ENCODE peak calls at places on chromosomes 13 and 19, in ten cellular contexts. K is A549, A is heart left ventricle, E is tibial nerve, M is suprapubic skin, Q is right lobe of liver, Y is HepG2, I is Peyer's patch, W is breast epithelium, F is gastrocnemius medialis. P is an unnamed sample.

GRCh38 chr13:30006246-30006645 is 155.8 kb upstream of the UBL3 start:
- DNase-seq in Q (no peak), W (no peak), F (no peak), M (no peak), A (no peak), I (no peak), K (no peak), Y (no peak), E (no peak), P (no peak)

GRCh38 chr19:41298327-41298964 is 11.5 kb upstream of the CCDC97 start:
- DNase-seq in K (no peak), Q (no peak), Y (no peak), M (no peak), A (peak), I (peak), F (peak), W (peak), E (peak), P (peak)

GRCh38 chr19:14434543-14435319 is 1.6 kb downstream of the PKN1 start:
- DNase-seq in M (no peak), A (peak), Q (peak), I (peak), W (no peak), F (peak), E (no peak), Y (peak), K (no peak), P (peak)

GRCh38 chr19:55147408-55148251 is 1.4 kb downstream of the TNNT1 start:
- DNase-seq in F (peak), W (no peak), M (no peak), Y (no peak), I (no peak), Q (no peak), A (no peak), K (no peak), E (no peak), P (no peak)

GRCh38 chr13:28137556-28137955 is 789 bp upstream of the PAN3 start:
- DNase-seq in E (no peak), Y (no peak), W (no peak), M (no peak), A (no peak), F (no peak), Q (no peak), I (no peak), K (no peak), P (no peak)

GRCh38 chr19:1311543-1312091 is 25.9 kb downstream of the EFNA2 start:
- DNase-seq in I (no peak), F (no peak), M (no peak), Y (no peak), K (no peak), Q (no peak), E (no peak), A (no peak), W (no peak), P (no peak)

GRCh38 chr13:24540236-24541126 is 27.9 kb upstream of the PARP4 start:
- DNase-seq in K (peak), F (no peak), I (no peak), W (no peak), Q (peak), A (no peak), M (no peak), E (no peak), Y (peak), P (no peak)

GRCh38 chr13:77333521-77334083 is 6.7 kb upstream of the MYCBP2 start:
- DNase-seq in Q (no peak), Y (no peak), I (no peak), A (no peak), K (no peak), M (no peak), F (no peak), W (no peak), E (no peak), P (no peak)

GRCh38 chr13:51453308-51453958 is 597 bp upstream of the INTS6 start:
- DNase-seq in F (peak), Q (no peak), I (peak), A (peak), Y (peak), M (peak), E (peak), K (peak), W (peak), P (peak)

GRCh38 chr19:43362179-43362578 is 8.7 kb downstream of the CD177 start:
- DNase-seq in K (no peak), A (no peak), Q (no peak), Y (no peak), M (no peak), F (no peak), E (no peak), I (no peak), W (no peak), P (no peak)

GRCh38 chr19:38719761-38720558 is 24.3 kb downstream of the CAPN12 start:
- DNase-seq in K (no peak), A (no peak), F (no peak), Y (no peak), I (no peak), W (no peak), Q (no peak), M (no peak), E (no peak), P (no peak)

GRCh38 chr19:38721496-38721895 is 22.8 kb downstream of the CAPN12 start:
- DNase-seq in W (no peak), Y (no peak), I (no peak), E (no peak), K (no peak), A (no peak), M (no peak), F (no peak), Q (no peak), P (no peak)

GRCh38 chr19:38718747-38719543 is 25.3 kb downstream of the CAPN12 start:
- DNase-seq in Q (no peak), M (no peak), I (no peak), E (no peak), F (no peak), Y (no peak), W (no peak), A (peak), K (no peak), P (no peak)

GRCh38 chr19:38721977-38722773 is 22.1 kb downstream of the CAPN12 start:
- DNase-seq in K (no peak), Y (peak), I (no peak), Q (no peak), E (peak), W (no peak), F (no peak), A (peak), M (no peak), P (no peak)

DNA sequence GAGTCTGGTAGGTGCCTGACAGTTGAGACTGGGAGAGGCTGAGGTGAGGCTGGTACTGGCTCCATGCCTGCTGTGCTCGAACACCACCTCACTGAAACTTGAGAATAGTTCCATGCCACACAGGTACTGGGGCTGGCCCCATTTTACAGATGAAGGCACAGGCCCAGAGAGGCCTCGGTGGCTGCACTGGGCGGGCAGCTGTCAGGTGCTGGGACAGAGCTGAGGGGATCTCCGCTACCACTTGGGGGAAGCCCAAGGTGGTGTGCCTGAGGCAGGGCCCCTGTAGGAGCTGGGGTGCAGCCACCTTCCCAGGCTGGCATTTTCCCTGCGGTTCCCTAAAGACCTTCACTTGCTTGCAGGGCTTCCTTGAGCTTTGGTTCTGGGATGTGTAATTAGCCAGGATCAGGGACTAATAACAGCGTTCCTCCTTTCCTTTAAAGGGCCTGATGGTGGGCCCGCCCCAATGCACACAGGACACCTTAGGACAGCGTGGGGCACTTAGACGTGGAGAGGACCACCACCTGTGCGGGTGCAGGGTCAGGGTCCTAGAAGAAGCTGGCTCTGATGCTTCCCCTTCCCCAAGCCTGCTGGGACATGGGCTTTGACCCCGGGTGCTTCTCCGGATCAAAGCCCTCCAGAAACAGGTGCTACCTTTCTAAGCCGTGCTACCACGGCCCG is 23.6 kb downstream of the CAPN12 start:
- DNase-seq in Q (no peak), F (no peak), E (no peak), K (no peak), A (no peak), Y (no peak), I (no peak), W (no peak), M (no peak), P (no peak)
- H3K27ac ChIP-seq in Q (no peak), F (peak), E (peak), K (no peak), A (peak), Y (peak), I (no peak), W (peak), M (peak), P (peak)

DNA sequence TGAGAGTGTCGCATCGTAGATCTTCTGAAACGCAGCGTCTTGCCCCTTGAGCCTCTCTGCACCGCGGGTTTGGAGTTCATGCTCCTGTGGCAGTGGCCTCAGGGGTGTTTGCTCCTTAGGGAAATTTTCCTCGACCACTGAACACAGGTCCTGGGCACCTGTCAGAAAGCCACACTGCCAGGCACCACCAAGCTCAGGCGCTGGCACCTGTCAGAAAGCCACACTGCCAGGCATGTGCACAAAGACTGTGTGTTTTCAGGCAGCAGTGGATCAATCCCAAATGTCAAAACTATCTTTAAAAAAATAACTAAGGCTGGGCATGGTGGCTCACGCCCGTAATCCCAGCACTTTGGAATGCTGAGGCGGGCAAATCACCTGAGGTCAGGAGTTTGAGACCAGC is 87.1 kb downstream of the ATP11A start:
- DNase-seq in A (no peak), M (peak), Q (no peak), Y (no peak), K (no peak), E (no peak), F (no peak), I (peak), W (no peak), P (no peak)
- TF ChIP-seq POLR2A in A (no peak), M (no peak), Q (no peak), Y (no peak), K (no peak), E (no peak), F (no peak), I (no peak), W (no peak), P (no peak)

GRCh38 chr13:32316476-32316875 is 1.2 kb downstream of the BRCA2 start:
- DNase-seq in Y (no peak), Q (no peak), M (no peak), I (no peak), A (no peak), K (no peak), W (no peak), E (no peak), F (no peak), P (no peak)
- H3K27ac ChIP-seq in Y (peak), Q (peak), M (peak), I (peak), A (peak), K (peak), W (no peak), E (no peak), F (no peak), P (peak)

GRCh38 chr13:110133425-110134235 is 173.3 kb downstream of the COL4A1 start:
- DNase-seq in K (no peak), E (no peak), I (no peak), M (no peak), Y (no peak), W (no peak), A (no peak), Q (no peak), F (no peak), P (no peak)

GRCh38 chr13:110134801-110135200 is 172.2 kb downstream of the COL4A1 start:
- DNase-seq in Q (no peak), I (no peak), A (peak), Y (no peak), F (peak), W (no peak), M (no peak), K (no peak), E (no peak), P (no peak)

GRCh38 chr13:110130431-110130830 is 176.5 kb downstream of the COL4A1 start:
- DNase-seq in W (no peak), F (no peak), M (no peak), A (no peak), K (no peak), I (no peak), Q (no peak), Y (no peak), E (no peak), P (no peak)

GRCh38 chr13:110131424-110131823 is 175.5 kb downstream of the COL4A1 start:
- DNase-seq in F (no peak), M (no peak), Q (no peak), W (no peak), I (peak), Y (no peak), A (no peak), K (no peak), E (no peak), P (no peak)

GRCh38 chr13:110132178-110132975 is 174.6 kb downstream of the COL4A1 start:
- DNase-seq in E (no peak), I (no peak), Y (no peak), M (no peak), W (no peak), F (no peak), K (no peak), Q (no peak), A (no peak), P (no peak)
- TF ChIP-seq POLR2A in E (no peak), I (no peak), Y (no peak), M (no peak), W (no peak), F (no peak), K (no peak), Q (no peak), A (no peak), P (no peak)

GRCh38 chr19:16091546-16092475 is 15.5 kb downstream of the TPM4 start:
- DNase-seq in K (no peak), Q (no peak), Y (no peak), A (no peak), I (no peak), M (no peak), F (no peak), W (no peak), E (no peak), P (no peak)

GRCh38 chr19:16088985-16089846 is 12.9 kb downstream of the TPM4 start:
- DNase-seq in A (no peak), M (no peak), F (no peak), Y (peak), E (no peak), Q (no peak), K (no peak), I (no peak), W (no peak), P (no peak)

GRCh38 chr19:16087940-16088339 is 11.6 kb downstream of the TPM4 start:
- DNase-seq in Y (no peak), F (no peak), Q (no peak), E (no peak), M (no peak), A (no peak), W (no peak), K (no peak), I (no peak), P (no peak)

GRCh38 chr19:16085115-16085514 is 8.8 kb downstream of the TPM4 start:
- DNase-seq in Q (no peak), K (no peak), A (no peak), E (no peak), M (no peak), Y (no peak), I (no peak), W (no peak), F (no peak), P (no peak)

DNA sequence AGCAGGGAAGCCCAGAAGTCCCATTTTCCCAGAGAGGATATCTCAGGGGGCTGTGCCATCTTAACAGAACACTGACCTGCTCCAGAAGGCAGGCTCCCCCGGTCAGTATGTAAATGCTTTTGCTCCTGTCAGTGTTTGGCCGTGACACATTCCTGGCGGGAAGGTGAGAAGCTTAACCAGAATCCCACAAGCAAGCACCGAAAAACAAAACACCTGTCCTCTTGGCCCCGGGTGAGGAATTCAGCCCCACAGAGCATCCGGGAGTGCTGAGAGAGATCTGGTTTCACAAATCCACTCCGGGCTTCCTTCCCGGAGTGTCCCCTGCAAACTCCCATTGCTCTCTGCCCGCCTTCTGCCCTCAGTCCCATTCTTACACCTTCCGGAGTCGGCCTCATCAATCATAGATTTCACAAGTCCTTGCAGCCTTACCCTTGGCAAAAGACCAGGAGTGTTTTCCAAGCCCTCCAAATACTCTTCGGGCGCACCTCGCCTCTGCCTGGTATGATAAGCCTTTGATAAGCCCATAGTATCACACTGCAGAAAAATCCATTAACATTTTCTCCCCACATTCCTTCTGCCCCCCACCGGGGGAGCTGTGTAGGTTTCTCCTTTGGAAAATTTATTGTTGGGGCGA is 12.2 kb downstream of the TPM4 start:
- DNase-seq in M (no peak), E (no peak), F (no peak), A (no peak), Y (no peak), Q (no peak), W (no peak), K (no peak), I (no peak), P (no peak)
- H3K27ac ChIP-seq in M (no peak), E (peak), F (no peak), A (no peak), Y (peak), Q (no peak), W (peak), K (peak), I (peak), P (peak)

DNA sequence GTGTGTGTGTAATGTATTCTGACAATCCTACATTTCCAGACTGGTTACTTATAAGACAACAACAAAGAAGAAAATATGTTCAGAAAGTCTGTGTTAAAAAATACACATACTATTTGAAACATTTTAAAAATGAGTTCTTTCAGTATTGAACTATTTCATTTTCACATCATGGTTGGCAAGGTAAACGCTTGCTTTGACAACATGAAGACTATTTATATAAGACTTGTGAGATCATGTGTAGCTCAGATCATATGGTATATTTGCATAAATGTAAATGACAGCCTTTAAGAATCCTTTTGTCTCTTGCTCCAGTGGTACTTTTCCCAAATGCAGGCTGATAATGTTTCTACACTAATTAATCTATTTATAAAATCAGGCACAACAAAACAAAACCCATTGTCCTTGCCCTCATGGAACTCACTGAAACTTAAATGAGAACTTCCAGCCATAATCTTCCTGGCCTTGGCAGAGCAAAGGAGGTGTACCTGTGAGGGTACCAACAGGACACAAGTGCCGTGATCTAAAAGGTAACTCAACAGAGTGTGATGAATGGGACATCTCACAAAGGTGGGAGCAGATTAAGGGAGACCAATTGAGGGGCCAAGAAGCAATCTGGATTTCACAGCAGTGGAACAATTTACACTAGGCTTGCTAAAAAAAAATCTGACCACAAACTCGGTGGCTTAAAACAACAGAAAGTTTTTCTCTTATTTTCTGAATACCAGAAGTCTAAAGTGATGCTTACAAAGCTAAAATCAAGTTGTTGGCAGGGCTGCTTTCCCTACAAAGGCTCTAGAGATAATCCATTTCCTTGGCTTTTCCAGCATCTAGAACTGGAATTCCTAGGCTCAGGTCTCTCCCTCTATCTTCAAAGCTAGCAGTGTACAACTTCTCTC is 348.9 kb downstream of the TBC1D4 start:
- DNase-seq in I (no peak), E (no peak), W (no peak), F (no peak), Q (no peak), M (no peak), K (no peak), Y (no peak), A (no peak), P (no peak)
- TF ChIP-seq POLR2A in I (no peak), E (no peak), W (no peak), F (no peak), Q (no peak), M (no peak), K (no peak), Y (no peak), A (no peak), P (no peak)

DNA sequence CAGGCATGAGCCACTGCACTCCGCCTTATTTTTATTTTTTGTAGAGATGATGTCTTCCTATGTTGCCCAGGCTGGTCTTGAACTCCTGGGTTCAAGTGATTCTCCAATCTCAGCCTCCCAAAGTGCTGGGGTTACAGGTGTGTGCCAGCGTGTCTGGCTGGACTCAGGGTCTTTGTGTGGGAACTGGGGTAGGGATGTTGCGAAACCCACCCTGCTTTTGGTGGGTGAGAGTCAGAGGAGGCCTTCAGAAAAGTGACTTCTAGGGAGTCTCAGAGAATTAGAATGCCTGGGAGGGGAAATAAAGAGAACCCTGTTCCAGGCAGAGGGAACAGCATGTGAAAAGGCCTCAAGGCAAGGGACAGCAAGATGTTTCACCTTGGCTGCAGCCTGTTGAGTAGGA is 13.2 kb downstream of the TLE5 start:
- DNase-seq in Y (no peak), M (no peak), Q (no peak), A (no peak), E (no peak), F (no peak), K (no peak), W (no peak), I (no peak), P (no peak)
- H3K27ac ChIP-seq in Y (no peak), M (no peak), Q (no peak), A (no peak), E (no peak), F (no peak), K (no peak), W (no peak), I (no peak), P (no peak)